ENCODE peak calls at places on chromosomes 11 and 22, in six cellular contexts. One of them, this sample, is unnamed.

GRCh38 chr11:113192121-113192925 is 122.1 kb upstream of the TTC12 start:
- DNase-seq in A549: no peak
- DNase-seq in K562: no peak
- DNase-seq in HepG2: no peak
- DNase-seq in H1: no peak
- DNase-seq in HCT116: no peak
- DNase-seq in this sample: no peak

GRCh38 chr22:49201046-49201970 is 626.4 kb downstream of the BRD1 start:
- DNase-seq in H1: no peak
- DNase-seq in A549: no peak
- DNase-seq in HCT116: no peak
- DNase-seq in HepG2: no peak
- DNase-seq in K562: no peak
- DNase-seq in this sample: no peak

GRCh38 chr11:70064726-70065317 is 13.3 kb upstream of the ANO1 start:
- DNase-seq in K562: no peak
- DNase-seq in HepG2: no peak
- DNase-seq in A549: no peak
- DNase-seq in H1: no peak
- DNase-seq in HCT116: no peak
- DNase-seq in this sample: no peak

GRCh38 chr22:31829505-31829904 is 75.7 kb downstream of the DEPDC5 start:
- DNase-seq in HepG2: peak
- DNase-seq in H1: no peak
- DNase-seq in A549: peak
- DNase-seq in K562: peak
- DNase-seq in HCT116: peak
- DNase-seq in this sample: peak

GRCh38 chr11:40215605-40216004 is 1243.8 kb downstream of the LRRC4C start:
- DNase-seq in K562: no peak
- DNase-seq in HCT116: no peak
- DNase-seq in HepG2: no peak
- DNase-seq in A549: no peak
- DNase-seq in H1: no peak
- DNase-seq in this sample: no peak

GRCh38 chr11:102010776-102011500 is 36.3 kb upstream of the CFAP300 start:
- DNase-seq in HCT116: peak
- DNase-seq in H1: peak
- DNase-seq in K562: peak
- DNase-seq in HepG2: peak
- DNase-seq in A549: peak
- DNase-seq in this sample: peak

GRCh38 chr22:41000040-41000565 is 48.9 kb downstream of the RBX1 start:
- DNase-seq in K562: no peak
- DNase-seq in H1: no peak
- DNase-seq in HCT116: no peak
- DNase-seq in A549: no peak
- DNase-seq in HepG2: no peak
- DNase-seq in this sample: no peak

GRCh38 chr22:19663821-19664325 is 50.4 kb upstream of the SEPTIN5 start:
- DNase-seq in K562: peak
- DNase-seq in HepG2: no peak
- DNase-seq in A549: no peak
- DNase-seq in H1: no peak
- DNase-seq in HCT116: no peak
- DNase-seq in this sample: peak

GRCh38 chr11:70404244-70404643 is 5.9 kb downstream of the CTTN start:
- DNase-seq in HCT116: no peak
- DNase-seq in HepG2: no peak
- DNase-seq in A549: no peak
- DNase-seq in K562: no peak
- DNase-seq in H1: no peak
- DNase-seq in this sample: no peak

GRCh38 chr11:118436639-118437045 is 350 bp downstream of the KMT2A start:
- DNase-seq in K562: no peak
- DNase-seq in HepG2: no peak
- DNase-seq in H1: no peak
- DNase-seq in HCT116: no peak
- DNase-seq in A549: no peak
- DNase-seq in this sample: peak

GRCh38 chr11:95375881-95376280 is 144.9 kb upstream of the SESN3 start:
- DNase-seq in H1: no peak
- DNase-seq in HepG2: no peak
- DNase-seq in HCT116: no peak
- DNase-seq in A549: no peak
- DNase-seq in K562: no peak
- DNase-seq in this sample: peak

DNA sequence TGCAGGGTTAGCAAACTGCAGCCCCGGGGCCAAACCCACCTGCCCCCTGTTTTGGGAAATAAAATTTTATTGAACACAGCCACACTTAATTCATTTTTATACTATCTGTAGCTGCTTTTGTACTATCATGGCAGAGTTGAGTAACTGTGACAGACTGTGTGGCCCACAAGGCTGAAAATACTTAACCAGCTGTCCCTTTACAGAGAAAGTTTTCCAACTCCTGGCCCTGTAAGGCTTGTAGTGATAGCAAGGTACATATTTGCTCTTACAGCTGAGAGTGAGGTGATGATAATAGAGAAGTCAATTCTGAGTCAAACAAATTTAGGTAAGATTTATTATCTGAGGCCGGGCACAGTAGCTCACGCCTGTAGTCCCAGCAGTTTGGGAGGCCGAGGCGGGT is 87.4 kb upstream of the SLC6A5 start:
- DNase-seq in HCT116: no peak
- DNase-seq in A549: no peak
- DNase-seq in HepG2: no peak
- DNase-seq in H1: no peak
- DNase-seq in K562: no peak
- DNase-seq in this sample: no peak
- H3K4me2 ChIP-seq in HCT116: no peak
- H3K4me2 ChIP-seq in A549: no peak
- H3K4me2 ChIP-seq in HepG2: no peak
- H3K4me2 ChIP-seq in H1: no peak
- H3K4me2 ChIP-seq in K562: no peak
- H3K4me2 ChIP-seq in this sample: no peak

GRCh38 chr11:64347171-64347867 is 7.3 kb downstream of the CCDC88B start:
- DNase-seq in K562: no peak
- DNase-seq in H1: no peak
- DNase-seq in A549: no peak
- DNase-seq in HCT116: no peak
- DNase-seq in HepG2: no peak
- DNase-seq in this sample: no peak

GRCh38 chr11:64351136-64351631 is 7.8 kb upstream of the RPS6KA4 start:
- DNase-seq in H1: no peak
- DNase-seq in HepG2: no peak
- DNase-seq in HCT116: no peak
- DNase-seq in A549: no peak
- DNase-seq in K562: no peak
- DNase-seq in this sample: no peak

GRCh38 chr11:64348611-64349387 is 8.8 kb downstream of the CCDC88B start:
- DNase-seq in H1: no peak
- DNase-seq in HCT116: no peak
- DNase-seq in K562: no peak
- DNase-seq in HepG2: peak
- DNase-seq in A549: no peak
- DNase-seq in this sample: no peak

GRCh38 chr11:64352099-64353005 is 6.6 kb upstream of the RPS6KA4 start:
- DNase-seq in H1: no peak
- DNase-seq in HepG2: no peak
- DNase-seq in HCT116: no peak
- DNase-seq in K562: no peak
- DNase-seq in A549: no peak
- DNase-seq in this sample: no peak

DNA sequence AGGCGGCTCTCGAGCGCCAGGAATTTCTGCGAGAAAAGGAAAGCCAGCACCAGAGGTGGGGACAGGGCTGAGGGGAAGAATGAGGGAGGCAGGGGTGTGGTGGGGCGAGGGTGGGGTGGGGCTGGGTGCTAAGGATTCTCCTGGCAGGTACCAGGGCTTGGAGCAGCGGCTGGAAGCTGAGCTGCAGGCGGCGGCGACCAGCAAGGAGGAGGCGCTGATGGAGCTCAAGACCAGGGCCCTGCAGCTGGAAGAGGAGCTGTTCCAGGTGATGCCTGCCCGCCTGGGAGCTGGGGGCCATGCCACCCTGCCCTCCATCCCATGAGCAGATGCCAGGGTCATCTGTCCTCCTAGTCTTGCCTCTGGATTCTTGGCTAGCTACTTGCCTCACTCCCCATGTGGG is 9.4 kb downstream of the CCDC88B start:
- DNase-seq in K562: no peak
- DNase-seq in HepG2: no peak
- DNase-seq in H1: no peak
- DNase-seq in HCT116: no peak
- DNase-seq in A549: no peak
- DNase-seq in this sample: no peak
- TF ChIP-seq CEBPB in K562: no peak
- TF ChIP-seq CEBPB in HepG2: no peak
- TF ChIP-seq CEBPB in H1: no peak
- TF ChIP-seq CEBPB in HCT116: no peak
- TF ChIP-seq CEBPB in A549: no peak
- TF ChIP-seq CEBPB in this sample: no peak

GRCh38 chr11:8794677-8795103 is 112.1 kb downstream of the RPL27A start:
- DNase-seq in H1: no peak
- DNase-seq in A549: peak
- DNase-seq in HCT116: peak
- DNase-seq in K562: no peak
- DNase-seq in HepG2: peak
- DNase-seq in this sample: no peak
- TF ChIP-seq CTCF in H1: peak
- TF ChIP-seq CTCF in A549: no peak
- TF ChIP-seq CTCF in HCT116: peak
- TF ChIP-seq CTCF in K562: peak
- TF ChIP-seq CTCF in HepG2: peak
- TF ChIP-seq CTCF in this sample: no peak

DNA sequence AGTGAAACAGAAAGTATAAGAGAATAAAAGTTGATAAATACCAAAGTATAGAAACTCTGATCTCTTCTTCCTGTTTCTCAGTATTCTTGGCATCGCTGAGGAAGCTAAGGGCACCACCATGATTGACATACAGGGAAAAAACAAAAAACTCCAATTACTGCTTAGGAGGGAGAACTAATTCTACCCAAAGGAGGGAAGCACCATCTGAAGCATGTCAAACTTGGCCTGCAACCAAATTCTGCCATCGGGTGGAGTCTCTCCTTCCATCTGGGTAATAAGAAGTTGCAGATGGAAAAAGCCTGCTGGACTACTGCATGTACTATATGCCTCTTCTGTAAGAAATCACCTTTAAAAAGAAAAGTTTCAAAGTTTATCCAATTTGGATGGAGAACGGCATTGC is 30.5 kb upstream of the PPP2R1B start:
- DNase-seq in HepG2: no peak
- DNase-seq in H1: no peak
- DNase-seq in A549: no peak
- DNase-seq in K562: no peak
- DNase-seq in HCT116: no peak
- DNase-seq in this sample: no peak
- H3K4me2 ChIP-seq in HepG2: no peak
- H3K4me2 ChIP-seq in H1: no peak
- H3K4me2 ChIP-seq in A549: no peak
- H3K4me2 ChIP-seq in K562: no peak
- H3K4me2 ChIP-seq in HCT116: no peak
- H3K4me2 ChIP-seq in this sample: no peak

GRCh38 chr22:25154686-25154999 is 45.0 kb upstream of the CRYBB3 start:
- DNase-seq in H1: no peak
- DNase-seq in A549: no peak
- DNase-seq in HepG2: no peak
- DNase-seq in K562: no peak
- DNase-seq in HCT116: no peak
- DNase-seq in this sample: no peak
- TF ChIP-seq CEBPB in H1: no peak
- TF ChIP-seq CEBPB in A549: no peak
- TF ChIP-seq CEBPB in HepG2: no peak
- TF ChIP-seq CEBPB in K562: no peak
- TF ChIP-seq CEBPB in HCT116: no peak
- TF ChIP-seq CEBPB in this sample: no peak

GRCh38 chr11:72015511-72016061 is 16.9 kb downstream of the IL18BP start:
- DNase-seq in HepG2: peak
- DNase-seq in HCT116: no peak
- DNase-seq in A549: peak
- DNase-seq in K562: no peak
- DNase-seq in H1: no peak
- DNase-seq in this sample: peak
- TF ChIP-seq CTCF in HepG2: peak
- TF ChIP-seq CTCF in HCT116: peak
- TF ChIP-seq CTCF in A549: peak
- TF ChIP-seq CTCF in K562: peak
- TF ChIP-seq CTCF in H1: peak
- TF ChIP-seq CTCF in this sample: peak